ENCODE peak calls at places on chromosomes 2 and 18, in six cellular contexts. Q is NCI-H1105 treated with DMSO at 0.1 percent for 48 hours; H is activated gamma-delta T cell treated with anti-CD3 and anti-CD28 coated beads, Interleukin-2, amount 50 U/mL, for 16 hours; A is effector memory CD4-positive, alpha-beta T cell; N is dermis blood vessel endothelial cell; Y is iris pigment epithelial cell. U is an unnamed sample.

GRCh38 chr2:8448822-8449577 is 232.9 kb upstream of the ID2 start:
- DNase-seq in Q (peak), H (no peak), A (no peak), N (no peak), Y (no peak), U (no peak)

GRCh38 chr2:146982393-146982846 is 862.4 kb upstream of the ACVR2A start:
- DNase-seq in Q (no peak), H (no peak), A (no peak), N (no peak), Y (peak), U (peak)

GRCh38 chr2:9594361-9595063 is 36.3 kb downstream of the YWHAQ start:
- DNase-seq in Q (no peak), H (no peak), A (no peak), N (peak), Y (peak), U (no peak)

GRCh38 chr2:105114551-105114950 is 76.7 kb downstream of the MRPS9 start:
- DNase-seq in Q (peak), H (no peak), A (no peak), N (peak), Y (peak), U (no peak)

GRCh38 chr2:128237081-128237534 is 81.6 kb downstream of the HS6ST1 start:
- DNase-seq in Q (no peak), H (no peak), A (no peak), N (peak), Y (peak), U (no peak)

GRCh38 chr2:69946351-69947077 is 14.9 kb downstream of the ASPRV1 start:
- DNase-seq in Q (no peak), H (peak), A (peak), N (peak), Y (peak), U (no peak)

GRCh38 chr2:159445307-159445706 is 158.8 kb upstream of the WDSUB1 start:
- DNase-seq in Q (no peak), H (no peak), A (no peak), N (no peak), Y (no peak), U (no peak)

GRCh38 chr2:18855027-18855426 is 265.7 kb upstream of the NT5C1B start:
- DNase-seq in Q (no peak), H (no peak), A (no peak), N (no peak), Y (peak), U (no peak)

GRCh38 chr2:142992843-142993242 is 115.4 kb downstream of the KYNU start:
- DNase-seq in Q (no peak), H (no peak), A (no peak), N (no peak), Y (peak), U (no peak)

GRCh38 chr2:119694994-119695521 is 16.1 kb downstream of the TMEM177 start:
- DNase-seq in Q (peak), H (no peak), A (no peak), N (no peak), Y (peak), U (no peak)

GRCh38 chr2:182906454-182906853 is 40.0 kb upstream of the FRZB start:
- DNase-seq in Q (no peak), H (no peak), A (no peak), N (no peak), Y (no peak), U (no peak)

GRCh38 chr2:46666044-46666662 is 186.8 kb downstream of the TMEM247 start:
- DNase-seq in Q (no peak), H (no peak), A (no peak), N (no peak), Y (no peak), U (peak)

GRCh38 chr2:120066708-120067547 is 54.1 kb downstream of the EPB41L5 start:
- DNase-seq in Q (peak), H (no peak), A (no peak), N (peak), Y (peak), U (no peak)

GRCh38 chr2:240972636-240973521 is 25.5 kb upstream of the SNED1 start:
- DNase-seq in Q (peak), H (no peak), A (no peak), N (no peak), Y (no peak), U (peak)

GRCh38 chr2:55010915-55011314 is 39.3 kb downstream of the RTN4 start:
- DNase-seq in Q (no peak), H (no peak), A (no peak), N (no peak), Y (peak), U (peak)

GRCh38 chr18:69259282-69259681 is 141.4 kb upstream of the DOK6 start:
- DNase-seq in Q (no peak), H (no peak), A (no peak), N (no peak), Y (no peak), U (no peak)

GRCh38 chr2:105576440-105577241 is 168.1 kb upstream of the NCK2 start:
- DNase-seq in Q (peak), H (no peak), A (no peak), N (peak), Y (peak), U (no peak)

GRCh38 chr18:68121826-68122225 is 593.1 kb downstream of the TMX3 start:
- DNase-seq in Q (no peak), H (no peak), A (no peak), N (no peak), Y (peak), U (no peak)

GRCh38 chr18:69538849-69539248 is 138.2 kb downstream of the DOK6 start:
- DNase-seq in Q (no peak), H (no peak), A (no peak), N (no peak), Y (no peak), U (no peak)

GRCh38 chr2:191319181-191319580 is 74.0 kb downstream of the MYO1B start:
- DNase-seq in Q (no peak), H (no peak), A (no peak), N (peak), Y (peak), U (no peak)

GRCh38 chr2:232385660-232386489 is 7.3 kb downstream of the ALPP start:
- DNase-seq in Q (no peak), H (no peak), A (no peak), N (no peak), Y (peak), U (no peak)

GRCh38 chr2:11011359-11011758 is 99.6 kb downstream of the KCNF1 start:
- DNase-seq in Q (no peak), H (no peak), A (no peak), N (no peak), Y (no peak), U (no peak)

GRCh38 chr2:70552501-70553333 is 909 bp downstream of the TGFA start:
- DNase-seq in Q (peak), H (no peak), A (no peak), N (no peak), Y (no peak), U (peak)

GRCh38 chr2:188079176-188079575 is 212.5 kb upstream of the GULP1 start:
- DNase-seq in Q (no peak), H (no peak), A (no peak), N (no peak), Y (peak), U (no peak)

GRCh38 chr2:193521523-193521922 is 1326.8 kb upstream of the TMEFF2 start:
- DNase-seq in Q (no peak), H (no peak), A (no peak), N (no peak), Y (no peak), U (no peak)

GRCh38 chr2:51997571-51997970 is 965.6 kb upstream of the NRXN1 start:
- DNase-seq in Q (no peak), H (no peak), A (no peak), N (peak), Y (no peak), U (no peak)

GRCh38 chr2:173240083-173240482 is 114.6 kb upstream of the CDCA7 start:
- DNase-seq in Q (no peak), H (no peak), A (no peak), N (no peak), Y (no peak), U (no peak)

GRCh38 chr18:68721681-68722583 is 7.0 kb upstream of the TMX3 start:
- DNase-seq in Q (no peak), H (no peak), A (no peak), N (no peak), Y (peak), U (no peak)

U was measured in mucosa of descending colon.